ENCODE peak calls at places on chromosomes 16 and 17, in seven cellular contexts. O, W, G, E, P, L and K are unnamed samples. For H3K27me3, the result is how much of the 10 kb centered on the place peaks cover.

GRCh38 chr16:90047714-90048346 is 28.6 kb upstream of the DBNDD1 start:
- DNase-seq in O (no peak), W (no peak), G (no peak), E (no peak), P (no peak), L (no peak), K (peak)

GRCh38 chr16:88657371-88657770 is 5.5 kb downstream of the MVD start:
- DNase-seq in O (no peak), W (no peak), G (no peak), E (no peak), P (no peak), L (no peak), K (no peak)

GRCh38 chr17:81566461-81567126 is 14.4 kb upstream of the FAAP100 start:
- DNase-seq in O (peak), W (peak), G (no peak), E (peak), P (peak), L (no peak), K (no peak)

GRCh38 chr16:66427036-66427446 is at the start of gene BEAN1:
- DNase-seq in O (peak), W (no peak), G (no peak), E (no peak), P (peak), L (no peak), K (no peak)

GRCh38 chr17:4934173-4934979 is 2.3 kb downstream of the GP1BA start:
- DNase-seq in O (peak), W (no peak), G (no peak), E (peak), P (peak), L (peak), K (no peak)

GRCh38 chr16:71722801-71723536 is 1.5 kb downstream of the PHLPP2 start:
- DNase-seq in O (peak), W (peak), G (peak), E (peak), P (peak), L (peak), K (peak)

GRCh38 chr16:11310997-11311561 is 29.9 kb upstream of the PRM1 start:
- DNase-seq in O (no peak), W (no peak), G (no peak), E (no peak), P (no peak), L (no peak), K (no peak)

GRCh38 chr16:3189869-3190268 is 1.9 kb downstream of the OR1F1 start:
- DNase-seq in O (no peak), W (no peak), G (no peak), E (no peak), P (no peak), L (peak), K (no peak)

GRCh38 chr16:1188781-1189189 is 35.9 kb downstream of the CACNA1H start:
- DNase-seq in O (peak), W (peak), G (peak), E (peak), P (peak), L (peak), K (no peak)

GRCh38 chr16:24381470-24382118 is 125.5 kb downstream of the CACNG3 start:
- DNase-seq in O (no peak), W (no peak), G (no peak), E (no peak), P (no peak), L (no peak), K (no peak)

GRCh38 chr17:60548990-60549389 is 22.9 kb upstream of the APPBP2 start:
- DNase-seq in O (no peak), W (no peak), G (no peak), E (no peak), P (no peak), L (no peak), K (no peak)

GRCh38 chr16:67447508-67448076 is 16.7 kb downstream of the HSD11B2 start:
- DNase-seq in O (peak), W (no peak), G (peak), E (peak), P (peak), L (no peak), K (no peak)

GRCh38 chr16:10741844-10742243 is 1.8 kb upstream of the NUBP1 start:
- DNase-seq in O (peak), W (no peak), G (no peak), E (peak), P (no peak), L (no peak), K (no peak)

GRCh38 chr17:42704495-42705494 is 22.5 kb downstream of the CNTNAP1 start:
- DNase-seq in O (no peak), W (no peak), G (no peak), E (no peak), P (no peak), L (no peak), K (no peak)

GRCh38 chr16:50302472-50303005 is 36.2 kb downstream of the ADCY7 start:
- DNase-seq in O (no peak), W (no peak), G (no peak), E (no peak), P (no peak), L (no peak), K (no peak)

GRCh38 chr17:46865100-46865499 is 13.7 kb downstream of the WNT9B start:
- DNase-seq in O (no peak), W (no peak), G (no peak), E (no peak), P (no peak), L (peak), K (no peak)

GRCh38 chr16:56226840-56227525 is 35.7 kb downstream of the GNAO1 start:
- DNase-seq in O (no peak), W (no peak), G (no peak), E (no peak), P (no peak), L (no peak), K (no peak)

GRCh38 chr16:2025878-2026460 is 733 bp upstream of the NHERF2 start:
- DNase-seq in O (no peak), W (no peak), G (no peak), E (no peak), P (no peak), L (no peak), K (no peak)

GRCh38 chr17:65041518-65041917 is 15.0 kb downstream of the GNA13 start:
- DNase-seq in O (no peak), W (no peak), G (peak), E (no peak), P (no peak), L (no peak), K (no peak)

GRCh38 chr16:10080031-10080772 is 102.0 kb downstream of the GRIN2A start:
- DNase-seq in O (peak), W (no peak), G (no peak), E (no peak), P (peak), L (peak), K (peak)

DNA sequence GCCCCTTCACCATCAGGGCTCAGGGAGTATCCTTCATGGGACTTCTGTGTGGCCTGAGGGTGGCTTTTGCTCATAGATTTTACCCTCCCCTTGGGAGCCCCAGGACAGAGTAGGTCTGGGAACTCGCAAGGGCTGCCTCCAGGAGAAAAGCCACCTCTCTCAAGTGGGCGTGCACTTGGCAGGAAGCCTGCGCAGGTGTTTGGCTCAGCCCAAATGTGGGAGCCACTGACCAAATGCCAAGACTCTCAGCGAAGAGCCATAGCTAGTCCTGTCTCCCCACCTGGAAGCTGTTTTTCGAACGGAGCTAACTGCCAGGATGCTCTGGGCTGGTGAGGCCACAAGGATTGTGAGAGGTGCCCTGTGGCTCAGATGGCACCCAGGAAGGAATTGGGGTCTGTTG is 2.0 kb upstream of the HSD17B2 start:
- DNase-seq in O (no peak), W (no peak), G (no peak), E (peak), P (no peak), L (no peak), K (no peak)
- H3K27ac ChIP-seq in O (no peak), W (no peak), G (no peak), E (no peak), P (peak), L (no peak), K (no peak)

GRCh38 chr17:40726919-40727318 is 23.4 kb upstream of the KRT24 start:
- DNase-seq in O (no peak), W (no peak), G (no peak), E (no peak), P (peak), L (peak), K (no peak)
- H3K27me3 ChIP-seq in O (under half), W (under half), G (under half), E (under half), P (under half), L (under half), K (under half)

GRCh38 chr17:45172232-45172540 is 10.5 kb downstream of the HEXIM2 start:
- DNase-seq in O (no peak), W (no peak), G (no peak), E (no peak), P (no peak), L (no peak), K (no peak)

GRCh38 chr17:45171338-45172231 is 9.9 kb downstream of the HEXIM2 start:
- DNase-seq in O (no peak), W (no peak), G (no peak), E (peak), P (peak), L (peak), K (peak)

GRCh38 chr17:45170976-45171337 is 9.3 kb downstream of the HEXIM2 start:
- DNase-seq in O (peak), W (peak), G (no peak), E (peak), P (peak), L (peak), K (peak)

GRCh38 chr17:45170280-45170975 is 8.8 kb downstream of the HEXIM2 start:
- DNase-seq in O (no peak), W (no peak), G (no peak), E (no peak), P (no peak), L (peak), K (no peak)

GRCh38 chr17:45168991-45169752 is 7.5 kb downstream of the HEXIM2 start:
- DNase-seq in O (no peak), W (no peak), G (no peak), E (no peak), P (no peak), L (no peak), K (no peak)
- H3K27ac ChIP-seq in O (no peak), W (peak), G (no peak), E (no peak), P (no peak), L (no peak), K (peak)

GRCh38 chr17:15341966-15342365 is 569 bp upstream of the TEKT3 start:
- DNase-seq in O (no peak), W (no peak), G (no peak), E (no peak), P (no peak), L (no peak), K (no peak)
- H3K27me3 ChIP-seq in O (under half), W (under half), G (half or more), E (under half), P (under half), L (under half), K (under half)

DNA sequence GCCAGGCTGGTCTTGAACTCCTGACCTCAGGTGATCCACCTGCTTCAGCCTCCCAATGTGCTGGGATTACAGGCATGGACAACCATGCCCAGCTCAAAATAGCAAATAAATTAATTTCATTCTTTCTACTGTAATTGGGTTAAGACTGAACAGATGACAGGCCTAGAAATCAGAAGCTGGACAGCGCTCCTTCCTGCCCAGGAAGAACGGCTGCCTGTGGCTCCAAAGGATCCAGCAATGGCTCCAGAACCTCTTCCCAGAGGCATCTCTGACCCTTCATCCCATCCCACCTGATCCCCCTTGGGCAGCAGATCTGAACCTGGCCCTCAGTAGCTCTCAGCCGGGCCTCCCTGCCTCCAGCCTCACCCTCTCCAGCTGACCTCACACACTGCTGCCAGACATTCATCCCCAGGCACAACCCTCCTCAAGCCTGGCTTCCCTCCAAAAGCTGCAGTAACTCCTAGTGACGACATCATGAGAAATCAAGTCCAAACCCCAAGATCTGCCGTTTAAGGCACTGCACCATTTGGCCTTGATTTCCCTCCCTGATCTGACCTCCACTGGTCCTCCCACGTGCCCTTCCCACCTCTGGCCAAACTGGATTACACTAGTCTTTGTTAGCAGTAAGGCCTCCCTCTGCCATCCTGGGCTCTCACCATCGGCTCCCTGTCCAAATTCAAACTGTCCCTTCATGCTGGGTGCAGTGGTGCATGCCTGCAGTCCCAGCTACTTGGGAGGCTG is 3.1 kb upstream of the MIF4GD start:
- DNase-seq in O (no peak), W (no peak), G (no peak), E (no peak), P (peak), L (no peak), K (no peak)
- H3K27ac ChIP-seq in O (no peak), W (no peak), G (no peak), E (no peak), P (no peak), L (no peak), K (no peak)

GRCh38 chr16:75248142-75248535 is 3.3 kb downstream of the BCAR1 start:
- DNase-seq in O (peak), W (no peak), G (no peak), E (peak), P (no peak), L (no peak), K (no peak)
- H3K27me3 ChIP-seq in O (under half), W (under half), G (under half), E (under half), P (under half), L (under half), K (under half)

DNA sequence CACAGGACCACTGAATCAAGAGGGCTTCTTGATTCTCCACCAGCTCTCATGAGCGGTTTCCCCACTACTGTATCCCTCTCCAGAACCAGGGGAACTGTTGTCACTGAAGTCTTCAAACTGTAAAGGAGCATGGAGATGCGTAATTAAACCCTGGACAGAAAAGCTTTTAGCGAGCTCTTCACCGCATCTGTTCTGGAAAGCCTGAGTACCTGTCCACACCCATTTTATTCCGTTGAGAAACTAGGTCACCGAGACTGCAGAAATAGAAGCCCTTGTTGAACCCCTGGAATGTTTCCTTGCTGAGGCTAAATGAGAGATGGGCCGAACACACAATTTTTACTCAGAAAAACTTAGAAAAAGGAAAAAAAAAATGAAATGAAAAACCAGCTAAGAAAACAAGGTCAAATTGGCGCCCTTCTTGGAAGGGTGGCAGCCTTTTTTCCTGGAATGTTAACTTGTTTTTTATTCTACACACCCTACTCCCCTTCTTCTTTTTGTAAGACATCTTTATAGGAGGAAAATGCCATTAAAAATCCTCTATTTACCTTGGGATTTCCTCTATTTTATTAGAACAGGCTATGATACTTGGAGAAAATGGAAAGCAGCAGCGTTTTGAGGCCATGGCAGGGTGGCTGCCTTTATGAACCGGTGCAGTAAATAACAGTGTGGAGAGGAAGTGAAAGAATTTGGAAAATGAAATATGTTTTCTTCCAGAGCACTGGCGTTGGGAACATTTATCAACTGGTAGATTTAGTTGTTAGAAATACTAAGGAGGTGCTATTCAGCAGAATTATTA is 52.6 kb upstream of the CRISPLD2 start:
- DNase-seq in O (no peak), W (no peak), G (no peak), E (no peak), P (no peak), L (no peak), K (no peak)
- H3K27ac ChIP-seq in O (peak), W (peak), G (peak), E (peak), P (no peak), L (no peak), K (no peak)

GRCh38 chr17:75945202-75945601 is 4.4 kb upstream of the FBF1 start:
- DNase-seq in O (no peak), W (no peak), G (no peak), E (no peak), P (no peak), L (no peak), K (no peak)

GRCh38 chr17:75941442-75941819 is 589 bp upstream of the FBF1 start:
- DNase-seq in O (no peak), W (no peak), G (no peak), E (no peak), P (no peak), L (no peak), K (no peak)

GRCh38 chr17:75942473-75942872 is 1.6 kb upstream of the FBF1 start:
- DNase-seq in O (no peak), W (no peak), G (no peak), E (no peak), P (no peak), L (no peak), K (no peak)

GRCh38 chr17:75937652-75938051 is 3.2 kb downstream of the FBF1 start:
- DNase-seq in O (no peak), W (no peak), G (no peak), E (no peak), P (no peak), L (no peak), K (no peak)

DNA sequence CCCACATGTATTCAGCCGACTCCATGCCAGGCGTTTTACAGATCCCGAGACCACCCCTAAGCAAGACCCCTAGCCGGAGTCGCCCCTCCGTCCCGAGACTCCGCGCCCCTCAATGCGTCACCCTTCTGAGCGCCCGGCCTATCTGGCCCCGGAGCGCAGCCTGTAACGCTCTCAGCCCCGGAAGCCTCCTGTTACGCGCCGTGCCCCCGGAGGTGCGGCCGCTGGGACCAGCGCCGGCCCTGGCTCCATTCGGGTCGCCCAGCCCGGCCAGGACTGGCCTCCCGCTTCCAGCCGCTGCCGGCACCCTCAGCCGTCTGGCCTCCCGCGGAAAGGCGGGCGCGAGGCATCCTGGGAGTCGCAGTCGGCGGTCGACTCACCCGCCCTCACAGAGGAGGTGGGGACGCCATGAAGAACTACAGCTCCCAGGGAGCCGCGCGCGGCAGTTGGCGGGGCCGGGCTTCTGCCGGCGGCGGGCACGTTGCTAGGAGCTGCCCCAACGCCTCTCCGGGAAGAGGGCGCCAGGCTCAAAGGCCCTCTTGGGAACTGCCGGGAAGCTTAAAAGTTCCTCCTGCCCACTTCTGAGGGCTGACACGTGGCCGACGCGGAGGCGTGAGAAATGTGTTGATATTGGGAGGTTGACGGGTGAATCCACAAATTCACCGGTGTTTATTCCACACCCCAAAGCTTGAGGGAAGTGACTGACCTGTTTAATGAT is at the start of gene FBF1:
- DNase-seq in O (peak), W (peak), G (peak), E (peak), P (peak), L (peak), K (peak)
- H3K27me3 ChIP-seq in O (under half), W (under half), G (under half), E (under half), P (under half), L (under half), K (under half)